ENCODE peak calls at places on chromosomes 12 and 14, in ten cellular contexts. Z is CD4-positive, CD25-positive, alpha-beta regulatory T cell; P is neuronal stem cell; M is mesendoderm; T is A673; G is effector memory CD4-positive, alpha-beta T cell; Y is spleen; N is Peyer's patch; K is tibial nerve; V is upper lobe of right lung. R is an unnamed sample. For H3K4me1 and H3K27me3, the result is how much of the 10 kb centered on the place peaks cover.

GRCh38 chr12:14873440-14874185 is 12.0 kb downstream of the MGP start:
- DNase-seq in T (no peak), V (no peak), K (no peak), Z (no peak), N (no peak), M (no peak), P (no peak), G (no peak), Y (no peak), R (no peak)

GRCh38 chr14:23091294-23092225 is 3.4 kb downstream of the ACIN1 start:
- DNase-seq in G (no peak), Z (no peak), V (no peak), P (no peak), M (no peak), T (no peak), Y (peak), N (no peak), K (no peak), R (no peak)

GRCh38 chr12:101045486-101046474 is 164.3 kb downstream of the SLC5A8 start:
- DNase-seq in Z (no peak), M (no peak), T (no peak), N (no peak), Y (no peak), V (no peak), G (no peak), K (no peak), P (no peak), R (no peak)

GRCh38 chr12:19741132-19741489 is 301.8 kb downstream of the AEBP2 start:
- DNase-seq in V (no peak), Y (no peak), P (no peak), N (no peak), M (no peak), T (no peak), Z (no peak), K (no peak), G (no peak), R (no peak)

GRCh38 chr14:54674342-54674741 is 107.4 kb downstream of the SAMD4A start:
- DNase-seq in M (no peak), T (no peak), N (no peak), G (no peak), Z (no peak), K (no peak), P (no peak), Y (no peak), V (no peak), R (no peak)

GRCh38 chr12:123024819-123025391 is 44.4 kb downstream of the ARL6IP4 start:
- DNase-seq in Y (peak), G (no peak), V (peak), T (no peak), K (no peak), N (no peak), M (no peak), Z (no peak), P (no peak), R (no peak)

GRCh38 chr12:41972196-41972994 is 172.3 kb downstream of the GXYLT1 start:
- DNase-seq in K (no peak), T (no peak), V (no peak), N (no peak), M (no peak), Y (no peak), Z (no peak), G (no peak), P (no peak), R (no peak)

GRCh38 chr12:57235012-57235727 is 5.7 kb downstream of the SHMT2 start:
- DNase-seq in M (peak), T (no peak), N (no peak), G (no peak), Z (no peak), Y (peak), P (no peak), V (no peak), K (no peak), R (peak)

GRCh38 chr12:118330421-118331018 is 42.2 kb downstream of the TAOK3 start:
- DNase-seq in P (no peak), Y (no peak), K (no peak), T (peak), N (no peak), V (no peak), Z (no peak), M (no peak), G (no peak), R (no peak)

GRCh38 chr12:130043685-130044421 is 118.4 kb upstream of the FZD10 start:
- DNase-seq in M (no peak), Z (no peak), K (no peak), G (no peak), N (no peak), T (no peak), V (no peak), P (no peak), Y (peak), R (no peak)

GRCh38 chr12:93868771-93869170 is 191.6 kb downstream of the CRADD start:
- DNase-seq in Z (no peak), N (no peak), P (no peak), K (peak), T (no peak), Y (no peak), G (no peak), M (no peak), V (no peak), R (no peak)

GRCh38 chr14:76922599-76922998 is 96.4 kb downstream of the LRRC74A start:
- DNase-seq in V (no peak), T (peak), Y (no peak), N (no peak), K (no peak), M (peak), Z (no peak), P (no peak), G (no peak), R (no peak)

GRCh38 chr12:51864701-51865469 is 16.4 kb upstream of the FIGNL2 start:
- DNase-seq in Z (no peak), P (no peak), T (no peak), N (no peak), V (peak), M (peak), Y (peak), K (no peak), G (no peak), R (no peak)

DNA sequence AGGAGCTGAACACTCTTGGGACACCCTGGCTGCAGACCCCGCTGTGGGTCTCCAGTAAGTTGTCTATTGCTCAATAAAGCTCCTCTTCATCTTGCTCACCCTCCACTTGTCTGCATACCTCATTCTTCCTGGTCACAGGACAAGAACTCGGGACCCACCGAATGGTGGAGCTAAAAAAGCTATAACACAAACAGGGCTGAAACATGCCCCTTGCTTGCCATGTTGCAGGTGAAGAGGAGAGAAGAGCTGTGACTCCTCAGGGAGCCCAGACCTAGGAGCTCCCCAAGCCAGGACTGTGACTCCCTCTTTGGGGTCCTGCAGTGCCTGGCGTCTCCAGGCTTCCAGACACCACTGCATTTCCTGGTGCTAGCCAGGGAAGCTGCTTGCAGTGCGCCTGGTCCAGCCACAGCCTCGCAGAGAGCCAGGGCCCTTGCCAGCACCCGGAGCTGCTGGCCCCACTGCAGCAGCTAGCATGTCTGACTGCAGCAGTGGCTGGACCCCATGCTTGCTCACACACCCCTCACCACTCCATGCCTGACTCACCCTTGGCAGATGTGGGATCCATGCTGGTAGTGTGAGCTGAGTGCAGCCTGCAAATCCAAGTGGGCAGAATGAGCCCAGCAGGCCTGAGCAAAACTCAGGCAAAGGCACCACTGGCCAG is 37.1 kb upstream of the OR5AU1 start:
- DNase-seq in G (no peak), P (no peak), K (no peak), Y (no peak), T (no peak), N (no peak), Z (no peak), V (no peak), M (no peak), R (no peak)
- H3K4me1 ChIP-seq in G (under half), P (under half), K (under half), Y (under half), T (under half), N (under half), Z (under half), V (under half), M (under half), R (under half)

GRCh38 chr14:21313512-21313911 is 33.6 kb downstream of the RPGRIP1 start:
- DNase-seq in G (no peak), N (no peak), M (no peak), Z (no peak), Y (no peak), V (no peak), K (no peak), T (no peak), P (no peak), R (no peak)
- H3K27me3 ChIP-seq in G (under half), N (under half), M (under half), Z (under half), Y (under half), V (under half), K (under half), T (under half), P (under half), R (under half)

GRCh38 chr12:66428261-66428660 is 126.0 kb downstream of the HELB start:
- DNase-seq in T (no peak), V (no peak), M (no peak), Z (no peak), N (no peak), K (no peak), G (no peak), P (no peak), Y (no peak), R (no peak)

GRCh38 chr12:66423290-66423689 is 121.0 kb downstream of the HELB start:
- DNase-seq in N (no peak), K (no peak), T (no peak), P (no peak), Y (no peak), Z (no peak), M (peak), G (no peak), V (no peak), R (no peak)

GRCh38 chr12:66426696-66427095 is 124.4 kb downstream of the HELB start:
- DNase-seq in N (no peak), Z (no peak), G (no peak), V (no peak), Y (no peak), T (no peak), K (no peak), P (no peak), M (no peak), R (no peak)
- H3K27ac ChIP-seq in N (no peak), Z (no peak), G (no peak), V (no peak), Y (no peak), T (no peak), K (no peak), P (no peak), M (no peak), R (no peak)

GRCh38 chr14:75461755-75462349 is 34.0 kb downstream of the JDP2 start:
- DNase-seq in Y (no peak), P (no peak), N (no peak), T (no peak), G (no peak), M (no peak), V (no peak), K (no peak), Z (no peak), R (no peak)

GRCh38 chr14:75461303-75461702 is 33.5 kb downstream of the JDP2 start:
- DNase-seq in N (no peak), K (no peak), Y (no peak), M (no peak), Z (no peak), G (no peak), T (no peak), V (no peak), P (no peak), R (no peak)

GRCh38 chr14:75459791-75460190 is 32.0 kb downstream of the JDP2 start:
- DNase-seq in Z (no peak), M (no peak), G (no peak), T (no peak), N (no peak), V (no peak), P (no peak), K (no peak), Y (no peak), R (no peak)

GRCh38 chr14:75459099-75459741 is 31.4 kb downstream of the JDP2 start:
- DNase-seq in M (peak), K (no peak), P (no peak), T (no peak), N (no peak), Y (peak), Z (no peak), V (no peak), G (no peak), R (peak)

GRCh38 chr14:75460402-75460801 is 32.6 kb downstream of the JDP2 start:
- DNase-seq in Y (no peak), M (no peak), G (no peak), Z (no peak), T (no peak), P (no peak), N (no peak), V (no peak), K (no peak), R (no peak)
- H3K4me1 ChIP-seq in Y (half or more), M (under half), G (under half), Z (under half), T (under half), P (under half), N (under half), V (under half), K (under half), R (under half)

R was measured in lower lobe of right lung.